ENCODE peak calls at places on chromosomes 4 and X, in ten cellular contexts. W is iris pigment epithelial cell; C is stimulated activated CD8-positive, alpha-beta memory T cell treated with anti-CD3 and anti-CD28 coated beads, Interleukin-2, amount 100 ng/mL, for 1 hour; Y is NCI-H1417; N is fibroblast of the conjunctiva; K is central memory CD4-positive, alpha-beta T cell; P is M059J; S is BJ; V is A172; B is fibroblast of mammary gland. X is an unnamed sample.

GRCh38 chrX:5957506-5957905 is 271.2 kb downstream of the NLGN4X start:
- DNase-seq in C (no peak), B (peak; percentile 77), K (no peak), V (no peak), S (peak; percentile 4), Y (no peak), P (no peak), W (peak; percentile 3), N (peak; percentile 9), X (no peak)

GRCh38 chrX:76555816-76556215 is 128.3 kb downstream of the MAGEE1 start:
- DNase-seq in S (no peak), V (peak; percentile 14), K (no peak), C (no peak), W (peak; percentile 47), P (peak; percentile 7), Y (no peak), N (peak; percentile 8), B (peak; percentile 32), X (peak; percentile 52)

GRCh38 chr4:39029752-39030694 is 2.2 kb downstream of the TMEM156 start:
- DNase-seq in W (peak; percentile 18), C (no peak), S (no peak), Y (no peak), N (no peak), K (peak; percentile 18), V (no peak), B (no peak), P (no peak), X (peak; percentile 73)

GRCh38 chrX:148501121-148502066 is 977 bp downstream of the AFF2 start:
- DNase-seq in S (no peak), N (no peak), C (no peak), V (no peak), W (no peak), P (no peak), Y (no peak), K (no peak), B (no peak), X (no peak)

GRCh38 chr4:99637174-99637573 is 20.5 kb downstream of the C4orf54 start:
- DNase-seq in S (no peak), V (no peak), P (no peak), K (no peak), Y (no peak), N (no peak), W (no peak), B (no peak), C (no peak), X (no peak)

GRCh38 chr4:73251384-73251783 is 7.2 kb downstream of the ANKRD17 start:
- DNase-seq in C (no peak), P (no peak), N (no peak), K (no peak), Y (no peak), B (no peak), V (no peak), W (peak; percentile 22), S (no peak), X (no peak)

GRCh38 chr4:56186808-56187523 is 200.3 kb downstream of the AASDH start:
- DNase-seq in B (no peak), S (no peak), N (no peak), Y (no peak), W (no peak), K (no peak), C (no peak), V (no peak), P (no peak), X (no peak)

GRCh38 chr4:83361416-83362196 is 27.0 kb upstream of the HPSE start:
- DNase-seq in K (no peak), P (no peak), C (no peak), S (no peak), N (no peak), B (no peak), Y (no peak), V (no peak), W (no peak), X (no peak)

GRCh38 chrX:357693-358471 is 28.8 kb downstream of the PPP2R3B start:
- DNase-seq in C (no peak), B (peak; percentile 55), Y (no peak), S (no peak), K (peak; percentile 59), P (peak; percentile 39), N (no peak), W (peak; percentile 80), V (peak; percentile 91), X (peak; percentile 48)